ENCODE peak calls at places on chromosomes 13 and 19, in four cellular contexts. E, G, Q and C are unnamed samples.

GRCh38 chr13:58080806-58081205 is 449.3 kb downstream of the PCDH17 start:
- DNase-seq in E (no peak), G (no peak), Q (no peak), C (no peak)

GRCh38 chr13:113967206-113967720 is 6.6 kb downstream of the C13orf46 start:
- DNase-seq in E (no peak), G (no peak), Q (no peak), C (no peak)

GRCh38 chr13:60165391-60166099 is 1.8 kb upstream of the DIAPH3 start:
- DNase-seq in E (no peak), G (no peak), Q (no peak), C (peak)

GRCh38 chr19:50415661-50416033 is 3.1 kb upstream of the SPIB start:
- DNase-seq in E (no peak), G (no peak), Q (no peak), C (peak)

GRCh38 chr13:79385694-79386093 is 20.4 kb downstream of the RBM26 start:
- DNase-seq in E (no peak), G (no peak), Q (no peak), C (peak)

GRCh38 chr13:49731766-49732165 is 40.5 kb upstream of the EBPL start:
- DNase-seq in E (no peak), G (no peak), Q (no peak), C (no peak)

GRCh38 chr19:23855676-23856075 is 59.0 kb upstream of the ZNF726 start:
- DNase-seq in E (no peak), G (no peak), Q (no peak), C (no peak)

GRCh38 chr19:18597809-18598660 is 8.6 kb downstream of the CRLF1 start:
- DNase-seq in E (no peak), G (no peak), Q (no peak), C (no peak)

GRCh38 chr13:36746051-36746450 is 72.2 kb downstream of the SERTM1 start:
- DNase-seq in E (no peak), G (no peak), Q (no peak), C (no peak)

GRCh38 chr13:75129331-75129730 is 352.6 kb downstream of the TBC1D4 start:
- DNase-seq in E (no peak), G (no peak), Q (no peak), C (no peak)

DNA sequence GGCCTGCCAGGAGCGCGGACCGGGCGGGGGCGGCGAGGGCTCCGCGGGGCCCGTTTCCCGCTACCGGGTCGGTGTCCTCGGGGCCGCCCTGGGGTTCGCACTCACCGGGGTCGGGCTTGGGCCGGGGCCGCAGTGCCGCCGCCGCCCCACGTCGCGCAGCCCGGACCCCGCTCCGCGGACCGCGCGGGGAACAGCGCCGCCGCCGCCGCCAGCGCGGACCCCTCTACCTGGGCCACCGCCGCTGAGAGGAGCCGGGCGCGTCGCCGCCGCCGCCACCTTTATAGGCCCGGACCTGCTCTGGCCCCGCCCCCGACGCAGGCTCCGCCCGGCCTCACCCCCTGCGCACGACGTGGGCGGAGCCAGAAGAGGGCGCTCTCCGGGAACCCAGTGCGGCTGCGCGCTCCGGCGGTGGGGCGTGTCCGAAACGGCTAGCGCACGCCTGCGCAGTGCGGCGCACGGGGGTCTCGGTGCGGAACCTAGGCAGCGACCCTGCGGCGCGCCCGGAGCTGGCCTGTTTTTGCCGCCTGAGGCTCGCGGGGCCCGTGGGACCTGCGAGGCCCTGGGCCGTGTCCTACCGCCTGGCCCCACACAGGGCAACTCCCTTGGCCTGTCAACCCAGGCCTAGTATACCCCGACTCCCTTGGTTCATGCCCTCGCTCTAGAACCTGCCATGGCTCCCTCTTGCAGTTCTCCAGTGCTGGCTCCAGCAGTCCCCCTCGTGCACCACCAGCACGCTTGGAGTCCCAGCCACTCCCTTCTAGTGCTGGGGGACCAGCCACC is at the start of gene MKNK2:
- DNase-seq in E (peak), G (no peak), Q (peak), C (peak)
- TF ChIP-seq POLR2A in E (peak), G (peak), Q (peak), C (peak)

GRCh38 chr19:2927032-2927430 is 17.7 kb downstream of the ZNF77 start:
- DNase-seq in E (no peak), G (no peak), Q (no peak), C (no peak)

GRCh38 chr19:2923510-2923909 is 21.3 kb downstream of the ZNF77 start:
- DNase-seq in E (no peak), G (no peak), Q (no peak), C (no peak)

GRCh38 chr19:2922987-2923386 is 21.8 kb downstream of the ZNF77 start:
- DNase-seq in E (no peak), G (no peak), Q (peak), C (no peak)

DNA sequence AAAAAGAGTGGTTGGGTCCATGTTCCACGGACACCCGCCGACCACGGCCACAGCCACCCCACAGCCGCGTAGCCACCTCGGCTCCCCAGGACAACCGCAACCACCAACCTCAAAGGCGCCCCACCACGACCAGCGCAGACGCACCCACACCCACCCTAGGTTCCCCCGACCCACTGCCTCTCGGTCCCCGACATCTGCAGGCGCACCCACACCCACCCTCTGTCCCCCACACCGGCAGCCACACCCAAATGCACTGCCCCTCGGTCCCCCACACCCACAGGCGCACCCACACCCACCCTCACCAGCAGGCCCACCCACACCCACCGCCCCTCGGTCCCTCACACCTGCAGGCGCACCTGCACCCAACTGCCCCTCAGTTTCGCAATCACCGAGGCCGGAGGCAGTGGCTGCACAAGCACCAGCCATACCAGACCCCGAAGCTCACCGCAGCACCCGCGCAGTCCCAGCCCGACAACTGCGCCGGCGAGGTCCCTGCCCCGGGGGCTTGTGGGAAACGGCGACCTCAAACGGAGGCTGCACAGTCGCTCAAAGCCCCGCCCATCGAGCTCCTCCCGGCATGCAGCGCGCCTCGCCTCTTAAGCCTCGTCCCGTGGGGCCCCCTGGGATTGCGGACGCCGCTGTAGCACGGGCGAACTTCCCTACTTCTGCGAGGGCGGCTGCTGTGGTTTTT is 18.3 kb downstream of the ZNF77 start:
- DNase-seq in E (no peak), G (no peak), Q (no peak), C (no peak)
- TF ChIP-seq POLR2A in E (no peak), G (no peak), Q (no peak), C (no peak)

GRCh38 chr13:109355129-109355528 is 431.3 kb downstream of the IRS2 start:
- DNase-seq in E (no peak), G (no peak), Q (no peak), C (no peak)
- TF ChIP-seq POLR2A in E (no peak), G (no peak), Q (no peak), C (no peak)

DNA sequence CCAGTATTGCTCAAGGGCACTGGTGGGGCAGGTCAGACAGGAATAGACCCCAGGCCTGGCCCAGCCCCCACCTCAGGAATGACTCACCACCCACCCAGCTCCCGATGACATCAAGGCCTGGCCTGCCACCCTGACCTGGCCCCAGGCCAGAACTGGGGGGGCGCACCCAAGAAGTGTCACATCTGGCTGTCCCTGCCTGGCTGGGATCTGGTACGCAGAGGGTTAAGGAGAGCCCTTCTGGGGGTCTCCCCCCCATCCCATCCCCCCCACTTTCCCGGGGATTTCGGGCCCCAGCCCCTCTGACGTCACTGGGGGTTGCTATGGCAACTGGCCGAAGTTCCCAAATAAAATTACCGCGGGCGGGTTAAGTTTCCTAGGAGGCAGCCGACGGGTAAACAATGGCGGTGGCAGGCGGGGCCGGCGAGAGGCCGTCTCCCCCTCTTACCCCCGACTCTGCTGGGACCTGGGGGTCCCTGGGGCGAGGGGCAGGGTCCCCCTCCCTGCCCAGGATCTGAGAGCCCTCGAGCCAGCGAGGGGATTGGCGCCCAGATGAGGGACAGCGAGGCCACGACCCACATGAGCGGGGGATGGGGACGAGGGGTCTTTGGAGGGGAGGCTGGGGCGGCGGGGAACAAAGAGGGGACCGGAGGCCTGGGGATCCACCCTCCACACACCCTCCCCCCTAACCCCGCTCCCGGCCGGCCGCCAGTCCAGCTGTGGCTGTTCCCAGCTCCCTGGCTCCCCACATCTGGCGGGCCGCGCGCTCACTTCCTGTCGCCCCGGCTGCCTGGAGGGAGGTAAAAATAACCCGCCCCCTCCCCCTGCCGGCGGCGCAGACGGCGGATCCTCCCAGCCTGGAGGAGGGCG is 29.7 kb upstream of the NANOS3 start:
- DNase-seq in E (peak), G (peak), Q (peak), C (peak)
- TF ChIP-seq POLR2A in E (peak), G (peak), Q (peak), C (peak)